ENCODE peak calls at places on chromosomes 6 and 20, in ten cellular contexts. One of them, this sample, is unnamed.

GRCh38 chr20:38878798-38879197 is 47.4 kb upstream of the FAM83D start:
- DNase-seq in activated naive CD4-positive, alpha-beta T cell treated with anti-CD3 and anti-CD28 coated beads, Interleukin-2, amount 50 U/mL, for 72 hours: no peak
- DNase-seq in adrenal gland: no peak
- DNase-seq in brain microvascular endothelial cell: peak
- DNase-seq in A172: no peak
- DNase-seq in KBM-7: peak
- DNase-seq in HCT116: no peak
- DNase-seq in activated CD4-positive, alpha-beta T cell treated with anti-CD3 and anti-CD28 coated beads, Interleukin-2, amount 50 U/mL, for 1 hour: no peak
- DNase-seq in NCI-H1436: no peak
- DNase-seq in stimulated activated CD8-positive, alpha-beta memory T cell treated with anti-CD3 and anti-CD28 coated beads, Interleukin-4, amount 100 ng/mL, for 24 hours: no peak
- DNase-seq in this sample: no peak

GRCh38 chr6:168895102-168895812 is 358.4 kb downstream of the THBS2 start:
- DNase-seq in activated naive CD4-positive, alpha-beta T cell treated with anti-CD3 and anti-CD28 coated beads, Interleukin-2, amount 50 U/mL, for 72 hours: peak
- DNase-seq in adrenal gland: peak
- DNase-seq in brain microvascular endothelial cell: peak
- DNase-seq in A172: peak
- DNase-seq in KBM-7: peak
- DNase-seq in HCT116: peak
- DNase-seq in activated CD4-positive, alpha-beta T cell treated with anti-CD3 and anti-CD28 coated beads, Interleukin-2, amount 50 U/mL, for 1 hour: peak
- DNase-seq in NCI-H1436: peak
- DNase-seq in stimulated activated CD8-positive, alpha-beta memory T cell treated with anti-CD3 and anti-CD28 coated beads, Interleukin-4, amount 100 ng/mL, for 24 hours: peak
- DNase-seq in this sample: peak

GRCh38 chr20:34622821-34623451 is 54.0 kb downstream of the PIGU start:
- DNase-seq in activated naive CD4-positive, alpha-beta T cell treated with anti-CD3 and anti-CD28 coated beads, Interleukin-2, amount 50 U/mL, for 72 hours: no peak
- DNase-seq in adrenal gland: no peak
- DNase-seq in brain microvascular endothelial cell: no peak
- DNase-seq in A172: no peak
- DNase-seq in KBM-7: no peak
- DNase-seq in HCT116: no peak
- DNase-seq in activated CD4-positive, alpha-beta T cell treated with anti-CD3 and anti-CD28 coated beads, Interleukin-2, amount 50 U/mL, for 1 hour: no peak
- DNase-seq in NCI-H1436: no peak
- DNase-seq in stimulated activated CD8-positive, alpha-beta memory T cell treated with anti-CD3 and anti-CD28 coated beads, Interleukin-4, amount 100 ng/mL, for 24 hours: no peak
- DNase-seq in this sample: no peak

GRCh38 chr6:15985354-15985995 is 143.4 kb upstream of the MYLIP start:
- DNase-seq in activated naive CD4-positive, alpha-beta T cell treated with anti-CD3 and anti-CD28 coated beads, Interleukin-2, amount 50 U/mL, for 72 hours: no peak
- DNase-seq in adrenal gland: no peak
- DNase-seq in brain microvascular endothelial cell: no peak
- DNase-seq in A172: no peak
- DNase-seq in KBM-7: no peak
- DNase-seq in HCT116: no peak
- DNase-seq in activated CD4-positive, alpha-beta T cell treated with anti-CD3 and anti-CD28 coated beads, Interleukin-2, amount 50 U/mL, for 1 hour: no peak
- DNase-seq in NCI-H1436: no peak
- DNase-seq in stimulated activated CD8-positive, alpha-beta memory T cell treated with anti-CD3 and anti-CD28 coated beads, Interleukin-4, amount 100 ng/mL, for 24 hours: no peak
- DNase-seq in this sample: no peak

GRCh38 chr6:6661191-6661590 is 72.7 kb downstream of the LY86 start:
- DNase-seq in activated naive CD4-positive, alpha-beta T cell treated with anti-CD3 and anti-CD28 coated beads, Interleukin-2, amount 50 U/mL, for 72 hours: no peak
- DNase-seq in adrenal gland: no peak
- DNase-seq in brain microvascular endothelial cell: no peak
- DNase-seq in A172: no peak
- DNase-seq in KBM-7: no peak
- DNase-seq in HCT116: no peak
- DNase-seq in activated CD4-positive, alpha-beta T cell treated with anti-CD3 and anti-CD28 coated beads, Interleukin-2, amount 50 U/mL, for 1 hour: no peak
- DNase-seq in NCI-H1436: no peak
- DNase-seq in stimulated activated CD8-positive, alpha-beta memory T cell treated with anti-CD3 and anti-CD28 coated beads, Interleukin-4, amount 100 ng/mL, for 24 hours: no peak
- DNase-seq in this sample: no peak

GRCh38 chr6:54118117-54118516 is 6.9 kb downstream of the MLIP start:
- DNase-seq in activated naive CD4-positive, alpha-beta T cell treated with anti-CD3 and anti-CD28 coated beads, Interleukin-2, amount 50 U/mL, for 72 hours: no peak
- DNase-seq in adrenal gland: no peak
- DNase-seq in brain microvascular endothelial cell: no peak
- DNase-seq in A172: no peak
- DNase-seq in KBM-7: no peak
- DNase-seq in HCT116: no peak
- DNase-seq in activated CD4-positive, alpha-beta T cell treated with anti-CD3 and anti-CD28 coated beads, Interleukin-2, amount 50 U/mL, for 1 hour: no peak
- DNase-seq in NCI-H1436: no peak
- DNase-seq in stimulated activated CD8-positive, alpha-beta memory T cell treated with anti-CD3 and anti-CD28 coated beads, Interleukin-4, amount 100 ng/mL, for 24 hours: no peak
- DNase-seq in this sample: no peak

GRCh38 chr20:64192406-64192805 is 28.2 kb downstream of the MYT1 start:
- DNase-seq in activated naive CD4-positive, alpha-beta T cell treated with anti-CD3 and anti-CD28 coated beads, Interleukin-2, amount 50 U/mL, for 72 hours: no peak
- DNase-seq in adrenal gland: no peak
- DNase-seq in brain microvascular endothelial cell: no peak
- DNase-seq in A172: no peak
- DNase-seq in KBM-7: no peak
- DNase-seq in HCT116: no peak
- DNase-seq in activated CD4-positive, alpha-beta T cell treated with anti-CD3 and anti-CD28 coated beads, Interleukin-2, amount 50 U/mL, for 1 hour: no peak
- DNase-seq in NCI-H1436: no peak
- DNase-seq in stimulated activated CD8-positive, alpha-beta memory T cell treated with anti-CD3 and anti-CD28 coated beads, Interleukin-4, amount 100 ng/mL, for 24 hours: no peak
- DNase-seq in this sample: no peak

GRCh38 chr20:14521016-14521415 is 183.6 kb upstream of the FLRT3 start:
- DNase-seq in activated naive CD4-positive, alpha-beta T cell treated with anti-CD3 and anti-CD28 coated beads, Interleukin-2, amount 50 U/mL, for 72 hours: no peak
- DNase-seq in adrenal gland: no peak
- DNase-seq in brain microvascular endothelial cell: no peak
- DNase-seq in A172: no peak
- DNase-seq in KBM-7: no peak
- DNase-seq in HCT116: no peak
- DNase-seq in activated CD4-positive, alpha-beta T cell treated with anti-CD3 and anti-CD28 coated beads, Interleukin-2, amount 50 U/mL, for 1 hour: no peak
- DNase-seq in NCI-H1436: no peak
- DNase-seq in stimulated activated CD8-positive, alpha-beta memory T cell treated with anti-CD3 and anti-CD28 coated beads, Interleukin-4, amount 100 ng/mL, for 24 hours: no peak
- DNase-seq in this sample: no peak

GRCh38 chr6:40545954-40546353 is 41.2 kb downstream of the LRFN2 start:
- DNase-seq in activated naive CD4-positive, alpha-beta T cell treated with anti-CD3 and anti-CD28 coated beads, Interleukin-2, amount 50 U/mL, for 72 hours: no peak
- DNase-seq in adrenal gland: no peak
- DNase-seq in brain microvascular endothelial cell: no peak
- DNase-seq in A172: no peak
- DNase-seq in KBM-7: no peak
- DNase-seq in HCT116: no peak
- DNase-seq in activated CD4-positive, alpha-beta T cell treated with anti-CD3 and anti-CD28 coated beads, Interleukin-2, amount 50 U/mL, for 1 hour: no peak
- DNase-seq in NCI-H1436: no peak
- DNase-seq in stimulated activated CD8-positive, alpha-beta memory T cell treated with anti-CD3 and anti-CD28 coated beads, Interleukin-4, amount 100 ng/mL, for 24 hours: no peak
- DNase-seq in this sample: no peak

GRCh38 chr6:105318660-105319059 is 84.2 kb downstream of the PREP start:
- DNase-seq in activated naive CD4-positive, alpha-beta T cell treated with anti-CD3 and anti-CD28 coated beads, Interleukin-2, amount 50 U/mL, for 72 hours: no peak
- DNase-seq in adrenal gland: no peak
- DNase-seq in brain microvascular endothelial cell: peak
- DNase-seq in A172: peak
- DNase-seq in KBM-7: no peak
- DNase-seq in HCT116: peak
- DNase-seq in activated CD4-positive, alpha-beta T cell treated with anti-CD3 and anti-CD28 coated beads, Interleukin-2, amount 50 U/mL, for 1 hour: no peak
- DNase-seq in NCI-H1436: no peak
- DNase-seq in stimulated activated CD8-positive, alpha-beta memory T cell treated with anti-CD3 and anti-CD28 coated beads, Interleukin-4, amount 100 ng/mL, for 24 hours: no peak
- DNase-seq in this sample: no peak

GRCh38 chr20:54257090-54257816 is 49.4 kb downstream of the PFDN4 start:
- DNase-seq in activated naive CD4-positive, alpha-beta T cell treated with anti-CD3 and anti-CD28 coated beads, Interleukin-2, amount 50 U/mL, for 72 hours: no peak
- DNase-seq in adrenal gland: peak
- DNase-seq in brain microvascular endothelial cell: peak
- DNase-seq in A172: peak
- DNase-seq in KBM-7: no peak
- DNase-seq in HCT116: peak
- DNase-seq in activated CD4-positive, alpha-beta T cell treated with anti-CD3 and anti-CD28 coated beads, Interleukin-2, amount 50 U/mL, for 1 hour: no peak
- DNase-seq in NCI-H1436: no peak
- DNase-seq in stimulated activated CD8-positive, alpha-beta memory T cell treated with anti-CD3 and anti-CD28 coated beads, Interleukin-4, amount 100 ng/mL, for 24 hours: no peak
- DNase-seq in this sample: no peak

GRCh38 chr6:26165261-26165790 is 78.1 kb downstream of the HFE start:
- DNase-seq in activated naive CD4-positive, alpha-beta T cell treated with anti-CD3 and anti-CD28 coated beads, Interleukin-2, amount 50 U/mL, for 72 hours: no peak
- DNase-seq in adrenal gland: no peak
- DNase-seq in brain microvascular endothelial cell: no peak
- DNase-seq in A172: no peak
- DNase-seq in KBM-7: no peak
- DNase-seq in HCT116: no peak
- DNase-seq in activated CD4-positive, alpha-beta T cell treated with anti-CD3 and anti-CD28 coated beads, Interleukin-2, amount 50 U/mL, for 1 hour: no peak
- DNase-seq in NCI-H1436: no peak
- DNase-seq in stimulated activated CD8-positive, alpha-beta memory T cell treated with anti-CD3 and anti-CD28 coated beads, Interleukin-4, amount 100 ng/mL, for 24 hours: no peak
- DNase-seq in this sample: no peak

GRCh38 chr20:11454966-11455799 is 462.5 kb upstream of the BTBD3 start:
- DNase-seq in activated naive CD4-positive, alpha-beta T cell treated with anti-CD3 and anti-CD28 coated beads, Interleukin-2, amount 50 U/mL, for 72 hours: no peak
- DNase-seq in adrenal gland: no peak
- DNase-seq in brain microvascular endothelial cell: peak
- DNase-seq in A172: peak
- DNase-seq in KBM-7: no peak
- DNase-seq in HCT116: peak
- DNase-seq in activated CD4-positive, alpha-beta T cell treated with anti-CD3 and anti-CD28 coated beads, Interleukin-2, amount 50 U/mL, for 1 hour: no peak
- DNase-seq in NCI-H1436: no peak
- DNase-seq in stimulated activated CD8-positive, alpha-beta memory T cell treated with anti-CD3 and anti-CD28 coated beads, Interleukin-4, amount 100 ng/mL, for 24 hours: no peak
- DNase-seq in this sample: no peak

GRCh38 chr6:18350271-18350670 is 36.9 kb upstream of the RNF144B start:
- DNase-seq in activated naive CD4-positive, alpha-beta T cell treated with anti-CD3 and anti-CD28 coated beads, Interleukin-2, amount 50 U/mL, for 72 hours: no peak
- DNase-seq in adrenal gland: no peak
- DNase-seq in brain microvascular endothelial cell: no peak
- DNase-seq in A172: no peak
- DNase-seq in KBM-7: no peak
- DNase-seq in HCT116: no peak
- DNase-seq in activated CD4-positive, alpha-beta T cell treated with anti-CD3 and anti-CD28 coated beads, Interleukin-2, amount 50 U/mL, for 1 hour: no peak
- DNase-seq in NCI-H1436: no peak
- DNase-seq in stimulated activated CD8-positive, alpha-beta memory T cell treated with anti-CD3 and anti-CD28 coated beads, Interleukin-4, amount 100 ng/mL, for 24 hours: no peak
- DNase-seq in this sample: no peak

GRCh38 chr20:14777571-14777970 is 440.2 kb upstream of the FLRT3 start:
- DNase-seq in activated naive CD4-positive, alpha-beta T cell treated with anti-CD3 and anti-CD28 coated beads, Interleukin-2, amount 50 U/mL, for 72 hours: no peak
- DNase-seq in adrenal gland: no peak
- DNase-seq in brain microvascular endothelial cell: peak
- DNase-seq in A172: no peak
- DNase-seq in KBM-7: no peak
- DNase-seq in HCT116: no peak
- DNase-seq in activated CD4-positive, alpha-beta T cell treated with anti-CD3 and anti-CD28 coated beads, Interleukin-2, amount 50 U/mL, for 1 hour: no peak
- DNase-seq in NCI-H1436: no peak
- DNase-seq in stimulated activated CD8-positive, alpha-beta memory T cell treated with anti-CD3 and anti-CD28 coated beads, Interleukin-4, amount 100 ng/mL, for 24 hours: no peak
- DNase-seq in this sample: no peak

GRCh38 chr6:114304304-114304887 is 38.4 kb downstream of the HS3ST5 start:
- DNase-seq in activated naive CD4-positive, alpha-beta T cell treated with anti-CD3 and anti-CD28 coated beads, Interleukin-2, amount 50 U/mL, for 72 hours: no peak
- DNase-seq in adrenal gland: no peak
- DNase-seq in brain microvascular endothelial cell: no peak
- DNase-seq in A172: peak
- DNase-seq in KBM-7: peak
- DNase-seq in HCT116: peak
- DNase-seq in activated CD4-positive, alpha-beta T cell treated with anti-CD3 and anti-CD28 coated beads, Interleukin-2, amount 50 U/mL, for 1 hour: no peak
- DNase-seq in NCI-H1436: peak
- DNase-seq in stimulated activated CD8-positive, alpha-beta memory T cell treated with anti-CD3 and anti-CD28 coated beads, Interleukin-4, amount 100 ng/mL, for 24 hours: no peak
- DNase-seq in this sample: no peak

GRCh38 chr6:26420607-26421235 is 18.6 kb downstream of the BTN3A1 start:
- DNase-seq in activated naive CD4-positive, alpha-beta T cell treated with anti-CD3 and anti-CD28 coated beads, Interleukin-2, amount 50 U/mL, for 72 hours: no peak
- DNase-seq in adrenal gland: peak
- DNase-seq in brain microvascular endothelial cell: peak
- DNase-seq in A172: peak
- DNase-seq in KBM-7: peak
- DNase-seq in HCT116: peak
- DNase-seq in activated CD4-positive, alpha-beta T cell treated with anti-CD3 and anti-CD28 coated beads, Interleukin-2, amount 50 U/mL, for 1 hour: peak
- DNase-seq in NCI-H1436: no peak
- DNase-seq in stimulated activated CD8-positive, alpha-beta memory T cell treated with anti-CD3 and anti-CD28 coated beads, Interleukin-4, amount 100 ng/mL, for 24 hours: no peak
- DNase-seq in this sample: peak

GRCh38 chr6:159577564-159577963 is 115.5 kb downstream of the SOD2 start:
- DNase-seq in activated naive CD4-positive, alpha-beta T cell treated with anti-CD3 and anti-CD28 coated beads, Interleukin-2, amount 50 U/mL, for 72 hours: no peak
- DNase-seq in adrenal gland: no peak
- DNase-seq in brain microvascular endothelial cell: no peak
- DNase-seq in A172: peak
- DNase-seq in KBM-7: no peak
- DNase-seq in HCT116: no peak
- DNase-seq in activated CD4-positive, alpha-beta T cell treated with anti-CD3 and anti-CD28 coated beads, Interleukin-2, amount 50 U/mL, for 1 hour: no peak
- DNase-seq in NCI-H1436: no peak
- DNase-seq in stimulated activated CD8-positive, alpha-beta memory T cell treated with anti-CD3 and anti-CD28 coated beads, Interleukin-4, amount 100 ng/mL, for 24 hours: no peak
- DNase-seq in this sample: no peak

GRCh38 chr6:64680446-64680845 is 1026.6 kb downstream of the EYS start:
- DNase-seq in activated naive CD4-positive, alpha-beta T cell treated with anti-CD3 and anti-CD28 coated beads, Interleukin-2, amount 50 U/mL, for 72 hours: no peak
- DNase-seq in adrenal gland: no peak
- DNase-seq in brain microvascular endothelial cell: peak
- DNase-seq in A172: peak
- DNase-seq in KBM-7: no peak
- DNase-seq in HCT116: no peak
- DNase-seq in activated CD4-positive, alpha-beta T cell treated with anti-CD3 and anti-CD28 coated beads, Interleukin-2, amount 50 U/mL, for 1 hour: no peak
- DNase-seq in NCI-H1436: no peak
- DNase-seq in stimulated activated CD8-positive, alpha-beta memory T cell treated with anti-CD3 and anti-CD28 coated beads, Interleukin-4, amount 100 ng/mL, for 24 hours: no peak
- DNase-seq in this sample: no peak

GRCh38 chr6:53279301-53279700 is 69.4 kb downstream of the ELOVL5 start:
- DNase-seq in activated naive CD4-positive, alpha-beta T cell treated with anti-CD3 and anti-CD28 coated beads, Interleukin-2, amount 50 U/mL, for 72 hours: no peak
- DNase-seq in adrenal gland: no peak
- DNase-seq in brain microvascular endothelial cell: no peak
- DNase-seq in A172: no peak
- DNase-seq in KBM-7: no peak
- DNase-seq in HCT116: no peak
- DNase-seq in activated CD4-positive, alpha-beta T cell treated with anti-CD3 and anti-CD28 coated beads, Interleukin-2, amount 50 U/mL, for 1 hour: no peak
- DNase-seq in NCI-H1436: no peak
- DNase-seq in stimulated activated CD8-positive, alpha-beta memory T cell treated with anti-CD3 and anti-CD28 coated beads, Interleukin-4, amount 100 ng/mL, for 24 hours: no peak
- DNase-seq in this sample: no peak

GRCh38 chr20:23368316-23369110 is 6.5 kb downstream of the GZF1 start:
- DNase-seq in activated naive CD4-positive, alpha-beta T cell treated with anti-CD3 and anti-CD28 coated beads, Interleukin-2, amount 50 U/mL, for 72 hours: no peak
- DNase-seq in adrenal gland: no peak
- DNase-seq in brain microvascular endothelial cell: no peak
- DNase-seq in A172: no peak
- DNase-seq in KBM-7: no peak
- DNase-seq in HCT116: no peak
- DNase-seq in activated CD4-positive, alpha-beta T cell treated with anti-CD3 and anti-CD28 coated beads, Interleukin-2, amount 50 U/mL, for 1 hour: no peak
- DNase-seq in NCI-H1436: no peak
- DNase-seq in stimulated activated CD8-positive, alpha-beta memory T cell treated with anti-CD3 and anti-CD28 coated beads, Interleukin-4, amount 100 ng/mL, for 24 hours: no peak
- DNase-seq in this sample: no peak

This sample was measured in CD4-positive, alpha-beta memory T cell.